ENCODE peak calls at places on chromosomes 2 and 18, in four cellular contexts. Q is SK-N-SH, U is bronchial epithelial cell, N is BJ. O is an unnamed sample. For H3K36me3, the result is how much of the 10 kb centered on the place peaks cover.

GRCh38 chr2:174697267-174697666 is 67.0 kb downstream of the CHRNA1 start:
- DNase-seq in Q (peak), U (peak), N (no peak), O (peak)

GRCh38 chr18:79714531-79715240 is 35.1 kb downstream of the CTDP1 start:
- DNase-seq in Q (no peak), U (no peak), N (no peak), O (no peak)

GRCh38 chr2:120231974-120232635 is 8.9 kb upstream of the TMEM185B start:
- DNase-seq in Q (no peak), U (no peak), N (no peak), O (no peak)

GRCh38 chr18:76374330-76375281 is 120.4 kb downstream of the ZNF516 start:
- DNase-seq in Q (no peak), U (no peak), N (no peak), O (no peak)

GRCh38 chr18:23673725-23674124 is 11.0 kb upstream of the ANKRD29 start:
- DNase-seq in Q (no peak), U (peak), N (no peak), O (no peak)

GRCh38 chr2:232951891-232952290 is 61.2 kb downstream of the NGEF start:
- DNase-seq in Q (no peak), U (peak), N (no peak), O (no peak)

GRCh38 chr2:40851661-40852060 is 399.8 kb upstream of the SLC8A1 start:
- DNase-seq in Q (no peak), U (peak), N (no peak), O (no peak)

GRCh38 chr2:221444106-221444505 is 128.0 kb downstream of the EPHA4 start:
- DNase-seq in Q (no peak), U (peak), N (peak), O (no peak)

GRCh38 chr2:40418614-40419013 is 33.3 kb downstream of the SLC8A1 start:
- DNase-seq in Q (peak), U (no peak), N (no peak), O (no peak)

GRCh38 chr18:45835057-45835634 is 9.7 kb downstream of the SIGLEC15 start:
- DNase-seq in Q (no peak), U (no peak), N (no peak), O (no peak)

GRCh38 chr2:176109226-176109954 is 2.3 kb downstream of the HOXD11 start:
- DNase-seq in Q (no peak), U (no peak), N (no peak), O (no peak)

GRCh38 chr18:52617931-52618330 is 277.9 kb downstream of the DCC start:
- DNase-seq in Q (no peak), U (peak), N (peak), O (no peak)

GRCh38 chr2:96730212-96730611 is 9.7 kb downstream of the LMAN2L start:
- DNase-seq in Q (no peak), U (peak), N (no peak), O (no peak)
- H3K36me3 ChIP-seq in Q (under half), U (under half), N (under half), O (half or more)

DNA sequence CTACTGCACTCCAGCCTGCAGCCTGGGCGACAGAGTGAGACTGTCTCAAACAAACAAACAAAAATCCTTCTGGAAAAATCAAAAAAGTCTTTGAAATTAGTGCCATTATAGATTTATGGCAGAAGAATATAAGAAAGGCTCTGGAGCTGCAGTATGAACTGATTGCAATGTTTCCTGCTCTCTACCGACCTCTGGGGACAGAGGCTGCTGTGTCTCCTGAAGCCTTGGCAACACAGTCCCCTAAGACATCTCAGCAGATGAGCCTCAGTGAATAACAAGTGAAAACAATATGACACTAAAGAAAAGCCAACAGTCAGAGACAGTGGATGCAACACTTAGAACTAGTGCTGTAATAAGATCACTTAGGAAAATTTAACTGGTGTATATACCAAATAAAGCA is 494.9 kb upstream of the LRATD1 start:
- DNase-seq in Q (no peak), U (peak), N (no peak), O (no peak)
- TF ChIP-seq CTCF in Q (peak), U (peak), N (no peak), O (no peak)

DNA sequence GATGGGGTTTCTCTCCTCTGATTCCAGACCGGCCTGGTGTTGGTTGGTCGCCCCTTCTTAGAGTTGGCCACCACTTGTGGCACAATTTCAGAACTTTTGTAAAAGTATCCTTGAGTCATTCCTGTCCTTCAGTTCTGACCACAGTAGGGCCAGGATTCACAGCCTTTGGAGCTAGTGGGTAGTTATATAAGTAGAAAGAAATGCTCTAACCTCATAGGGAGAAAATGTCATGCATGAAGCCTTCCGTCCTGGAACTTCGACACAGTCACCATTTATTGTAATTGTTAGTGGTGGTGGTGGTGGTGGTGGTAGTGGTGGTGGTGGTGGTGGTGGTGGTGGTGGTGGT is 65.4 kb downstream of the EPAS1 start:
- DNase-seq in Q (no peak), U (no peak), N (no peak), O (no peak)
- H3K36me3 ChIP-seq in Q (half or more), U (under half), N (under half), O (half or more)

DNA sequence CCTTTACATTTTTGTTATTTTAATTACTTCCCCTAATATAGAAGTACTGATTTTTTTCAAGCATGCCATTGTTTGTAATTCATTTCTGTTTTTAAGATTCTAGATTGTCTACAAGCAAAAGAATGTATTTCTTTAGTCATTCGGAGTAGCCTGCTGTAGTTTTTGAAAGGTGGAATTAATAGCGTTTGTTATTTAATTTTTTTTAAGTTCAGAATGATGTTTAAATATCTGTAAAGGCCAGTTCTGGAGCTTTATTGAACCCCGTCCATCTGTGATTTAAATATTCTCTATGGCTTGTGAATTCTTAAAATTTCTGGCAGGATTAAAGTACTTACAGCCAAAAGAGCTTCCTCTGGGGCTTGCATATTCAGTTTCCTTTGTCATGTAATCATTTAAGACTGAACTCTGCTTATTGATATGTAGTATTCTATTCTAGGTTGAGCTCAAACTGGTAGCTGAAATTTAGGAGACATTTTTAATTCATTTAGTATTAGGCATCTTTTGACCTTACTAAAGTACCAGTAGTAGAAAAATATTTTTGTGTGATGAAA is 5.2 kb downstream of the TGIF1 start:
- DNase-seq in Q (no peak), U (no peak), N (no peak), O (no peak)
- TF ChIP-seq CTCF in Q (no peak), U (no peak), N (no peak), O (no peak)

DNA sequence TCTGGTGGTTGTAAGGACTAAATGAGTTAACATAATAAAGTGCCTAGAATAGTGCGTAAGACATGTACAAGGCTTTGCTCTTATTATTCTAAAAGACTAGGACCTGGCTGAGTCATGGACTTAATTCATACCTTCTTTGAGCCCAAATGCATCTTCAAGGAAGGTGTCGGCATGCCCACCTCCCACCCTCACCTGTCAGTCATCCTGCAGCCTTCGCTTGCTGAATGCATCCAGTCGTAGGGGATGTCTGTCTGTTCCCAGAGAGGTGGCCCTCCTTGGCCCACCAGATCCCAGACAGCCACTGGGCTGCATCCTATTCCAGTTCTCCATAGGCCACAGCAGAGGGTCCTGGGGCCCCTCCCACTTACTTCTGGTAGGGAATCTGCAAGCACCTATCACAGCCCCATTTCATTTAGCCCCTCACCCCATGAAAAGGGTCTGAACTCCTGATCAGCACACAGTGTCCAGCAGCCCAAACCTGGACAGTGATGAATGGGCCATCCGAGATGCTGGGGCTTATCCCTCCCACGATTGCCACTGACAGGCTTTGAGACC is 100.9 kb downstream of the KLHL29 start:
- DNase-seq in Q (no peak), U (no peak), N (no peak), O (no peak)
- H3K36me3 ChIP-seq in Q (under half), U (under half), N (under half), O (under half)

GRCh38 chr2:30475542-30475941 is 28.5 kb downstream of the LCLAT1 start:
- DNase-seq in Q (no peak), U (no peak), N (no peak), O (no peak)
- TF ChIP-seq CTCF in Q (peak), U (no peak), N (no peak), O (no peak)

GRCh38 chr18:70165936-70166335 is 39.6 kb downstream of the RTTN start:
- DNase-seq in Q (no peak), U (no peak), N (no peak), O (no peak)
- H3K36me3 ChIP-seq in Q (under half), U (under half), N (under half), O (under half)

DNA sequence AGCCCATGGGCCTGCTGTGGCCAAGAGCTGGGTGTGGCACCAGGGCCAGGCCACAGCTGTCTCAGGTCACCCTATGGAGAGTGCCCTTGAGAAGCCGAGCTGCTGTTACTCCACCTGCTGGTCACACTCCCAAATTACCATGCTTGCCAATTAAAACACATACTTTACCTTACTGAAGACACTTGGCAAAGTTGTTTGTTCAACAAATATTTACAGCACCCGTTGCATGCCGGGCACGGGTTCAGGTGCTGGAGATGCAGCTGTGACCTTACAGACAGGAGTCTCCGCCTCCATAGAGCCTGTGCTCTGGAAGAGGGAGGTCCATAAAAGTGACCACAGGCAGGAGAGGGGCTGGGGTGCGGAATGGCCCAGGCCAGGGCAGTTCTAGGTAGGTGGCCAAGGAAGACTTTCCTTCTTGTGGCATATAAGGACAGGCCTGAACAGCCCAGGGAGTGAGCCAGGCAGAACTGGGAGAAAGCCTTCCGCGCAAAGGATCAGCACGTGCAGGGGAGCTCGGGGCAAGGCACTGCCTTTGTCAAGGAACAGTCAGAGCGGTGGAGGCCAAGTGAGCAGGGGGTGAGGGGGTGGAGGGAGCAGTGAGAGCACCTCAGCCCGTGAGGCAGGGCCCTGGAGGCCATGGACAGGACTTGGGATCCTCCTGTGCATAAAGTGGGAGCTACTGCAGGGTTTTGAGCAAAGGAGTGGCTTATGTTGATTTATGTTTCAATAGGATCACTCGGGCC is 23.6 kb upstream of the RBM44 start:
- DNase-seq in Q (peak), U (peak), N (no peak), O (peak)
- TF ChIP-seq CTCF in Q (peak), U (peak), N (peak), O (peak)

DNA sequence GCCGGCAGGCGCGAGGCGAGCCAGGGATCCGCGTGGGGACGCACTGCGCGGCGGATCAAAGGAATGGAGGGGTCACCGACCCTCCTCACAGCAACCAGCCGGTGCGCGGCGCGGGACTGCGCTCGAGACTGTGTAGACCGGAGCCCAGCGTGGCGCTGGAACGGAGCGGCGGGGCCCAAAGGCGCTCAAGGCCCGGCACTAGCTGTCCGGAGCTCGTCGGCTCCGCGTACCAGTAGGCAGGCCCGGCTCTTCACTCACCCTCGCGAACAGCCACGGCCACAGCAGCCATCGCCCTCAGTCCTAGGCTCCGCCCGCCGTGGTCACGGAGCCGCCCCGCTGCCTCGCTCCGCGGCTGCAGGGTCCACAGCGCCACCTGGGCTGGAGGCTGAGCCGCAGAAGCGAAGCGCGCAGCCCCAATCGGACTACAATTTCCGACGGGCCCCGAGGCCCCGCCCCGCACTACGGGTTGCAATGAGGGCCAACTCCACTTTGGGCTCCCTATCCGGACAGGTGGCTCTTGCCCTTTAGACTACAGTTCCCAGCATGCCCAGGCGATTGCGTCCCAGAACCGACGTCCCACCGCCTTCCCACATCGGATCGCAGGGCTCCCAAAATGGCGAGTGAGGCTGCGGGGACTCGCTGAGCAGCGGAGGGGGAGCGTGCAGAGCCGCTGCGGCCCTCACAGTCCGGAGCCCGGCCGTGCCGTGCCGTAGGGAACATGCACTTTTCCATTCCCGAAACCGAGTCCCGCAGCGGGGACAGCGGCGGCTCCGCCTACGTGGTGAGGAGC is at the start of the genes EIF2B4 and SNX17:
- DNase-seq in Q (peak), U (peak), N (peak), O (peak)
- H3K36me3 ChIP-seq in Q (half or more), U (under half), N (under half), O (half or more)

GRCh38 chr2:202056611-202057010 is 16.4 kb upstream of the KIAA2012 start:
- DNase-seq in Q (no peak), U (peak), N (no peak), O (no peak)
- TF ChIP-seq CTCF in Q (peak), U (peak), N (peak), O (peak)